ENCODE peak calls at places on chromosomes 13 and 19, in seven cellular contexts. Q is GM04504; I is heart right ventricle; D is left ventricle myocardium inferior; A is iPS-NIHi11; O is CD4-positive, alpha-beta memory T cell; S is stimulated activated naive CD4-positive, alpha-beta T cell treated with Interleukin-2 at 50 U/mL for 16 hours. Z is an unnamed sample.
A peak's percentile ranks its signal among the peaks of the same experiment; 100 is the strongest.

GRCh38 chr19:16266586-16266942 is 58.1 kb upstream of the KLF2 start:
- DNase-seq in S (peak; percentile 44), Q (no peak), A (no peak), D (no peak), I (no peak), O (peak; percentile 75), Z (peak; percentile 42)

GRCh38 chr13:76820759-76821158 is 65.4 kb downstream of the KCTD12 start:
- DNase-seq in A (peak; percentile 18), O (no peak), Q (peak; percentile 46), I (peak; percentile 40), S (no peak), D (peak; percentile 61), Z (no peak)

GRCh38 chr13:94479559-94480095 is at the start of gene DCT:
- DNase-seq in A (no peak), D (no peak), S (no peak), Q (no peak), I (no peak), O (no peak), Z (no peak)

GRCh38 chr13:45196622-45197021 is 4.2 kb downstream of the KCTD4 start:
- DNase-seq in Q (peak; percentile 32), A (no peak), O (no peak), I (no peak), S (no peak), D (no peak), Z (no peak)

GRCh38 chr19:5130371-5131030 is 161.6 kb downstream of the KDM4B start:
- DNase-seq in Q (no peak), O (peak; percentile 50), I (no peak), S (no peak), D (no peak), A (no peak), Z (peak; percentile 68)

GRCh38 chr13:109698779-109699178 is 87.6 kb downstream of the IRS2 start:
- DNase-seq in O (no peak), S (no peak), Q (peak; percentile 38), I (no peak), A (no peak), D (no peak), Z (no peak)

GRCh38 chr19:45613926-45614725 is 12.1 kb upstream of the GPR4 start:
- DNase-seq in D (no peak), S (peak; percentile 54), A (no peak), O (peak; percentile 19), Q (peak; percentile 87), I (no peak), Z (no peak)

GRCh38 chr13:99380921-99381645 is 73.9 kb upstream of the GPR183 start:
- DNase-seq in I (no peak), A (no peak), D (no peak), S (peak; percentile 59), O (peak; percentile 64), Q (no peak), Z (peak; percentile 77)

GRCh38 chr13:75050419-75051066 is 431.4 kb downstream of the TBC1D4 start:
- DNase-seq in S (no peak), A (no peak), Q (peak; percentile 63), I (no peak), D (no peak), O (no peak), Z (no peak)

GRCh38 chr19:35115538-35115951 is at the start of gene FXYD3:
- DNase-seq in S (no peak), D (no peak), O (no peak), A (no peak), Q (no peak), I (no peak), Z (no peak)

GRCh38 chr19:41195675-41196497 is 2.9 kb downstream of the CYP2S1 start:
- DNase-seq in O (no peak), S (no peak), I (no peak), Q (no peak), A (no peak), D (no peak), Z (no peak)

GRCh38 chr13:28171266-28171665 is 32.9 kb downstream of the PAN3 start:
- DNase-seq in A (no peak), I (no peak), Q (no peak), S (no peak), D (no peak), O (no peak), Z (no peak)

GRCh38 chr19:35098413-35099049 is 17.1 kb upstream of the FXYD3 start:
- DNase-seq in Q (no peak), D (peak; percentile 57), O (no peak), A (no peak), S (no peak), I (peak; percentile 57), Z (no peak)

GRCh38 chr13:31081316-31081715 is 80.4 kb downstream of the HSPH1 start:
- DNase-seq in I (no peak), S (no peak), D (no peak), Q (no peak), O (no peak), A (no peak), Z (no peak)

GRCh38 chr19:49513746-49514118 is 1.3 kb downstream of the FCGRT start:
- DNase-seq in O (no peak), Q (no peak), I (no peak), D (no peak), A (peak; percentile 29), S (no peak), Z (no peak)

GRCh38 chr13:44165895-44166496 is 207.6 kb upstream of the SERP2 start:
- DNase-seq in O (no peak), A (no peak), I (no peak), Q (no peak), S (no peak), D (no peak), Z (no peak)

GRCh38 chr13:83215627-83216026 is 666.6 kb downstream of the SLITRK1 start:
- DNase-seq in D (no peak), A (no peak), Q (no peak), O (no peak), I (no peak), S (no peak), Z (no peak)